ENCODE peak calls at places on chromosomes 12 and 14, in five cellular contexts. M is GM23248, J is fibroblast of lung, N is astrocyte, K is MM.1S. D is an unnamed sample.

GRCh38 chr12:48998497-48999353 is 450 bp downstream of the DDN start:
- DNase-seq in N (no peak), M (peak), J (no peak), K (peak), D (peak)

GRCh38 chr14:70697681-70698080 is 56.0 kb downstream of the TTC9 start:
- DNase-seq in K (no peak), M (peak), J (no peak), N (no peak), D (peak)

GRCh38 chr14:77489051-77489450 is 9.6 kb downstream of the ISM2 start:
- DNase-seq in N (no peak), J (no peak), M (no peak), K (no peak), D (no peak)

GRCh38 chr12:3697311-3697870 is 55.5 kb downstream of the CRACR2A start:
- DNase-seq in N (no peak), K (no peak), M (peak), J (peak), D (no peak)

GRCh38 chr14:76908834-76909233 is 82.6 kb downstream of the LRRC74A start:
- DNase-seq in N (no peak), J (no peak), M (no peak), K (peak), D (no peak)

GRCh38 chr12:32270818-32271710 is 128.3 kb upstream of the FGD4 start:
- DNase-seq in N (peak), M (peak), K (no peak), J (peak), D (peak)

GRCh38 chr12:124387510-124387855 is 92.6 kb downstream of the RFLNA start:
- DNase-seq in K (no peak), J (no peak), M (peak), N (no peak), D (no peak)

GRCh38 chr12:54126696-54127537 is 61.9 kb downstream of the SMUG1 start:
- DNase-seq in K (no peak), J (no peak), M (peak), N (no peak), D (no peak)

GRCh38 chr12:80861636-80862378 is 75.9 kb downstream of the LIN7A start:
- DNase-seq in J (peak), N (peak), M (peak), K (no peak), D (no peak)

GRCh38 chr12:52121848-52122838 is 42.6 kb downstream of the SMIM41 start:
- DNase-seq in M (peak), J (peak), K (peak), N (no peak), D (peak)

GRCh38 chr12:14256555-14257169 is 108.8 kb upstream of the ATF7IP start:
- DNase-seq in M (peak), K (peak), N (peak), J (peak), D (peak)

GRCh38 chr12:89160716-89161123 is 191.6 kb downstream of the DUSP6 start:
- DNase-seq in M (peak), J (peak), N (peak), K (no peak), D (peak)

GRCh38 chr12:81206425-81206824 is 128.5 kb downstream of the ACSS3 start:
- DNase-seq in M (no peak), J (no peak), K (no peak), N (no peak), D (no peak)

GRCh38 chr12:132345555-132346200 is 16.3 kb upstream of the GALNT9 start:
- DNase-seq in K (no peak), N (no peak), M (no peak), J (no peak), D (no peak)

GRCh38 chr12:101746661-101747060 is 7.4 kb upstream of the SYCP3 start:
- DNase-seq in M (no peak), K (no peak), N (no peak), J (no peak), D (no peak)

GRCh38 chr14:96260341-96260821 is 4.4 kb downstream of the BDKRB1 start:
- DNase-seq in M (peak), N (peak), K (no peak), J (peak), D (peak)

GRCh38 chr14:102829106-102829505 is 51.9 kb downstream of the TRAF3 start:
- DNase-seq in K (no peak), N (no peak), M (no peak), J (peak), D (no peak)

GRCh38 chr12:24845615-24846014 is 103.3 kb downstream of the BCAT1 start:
- DNase-seq in M (peak), N (no peak), J (no peak), K (no peak), D (no peak)

GRCh38 chr14:51079489-51079888 is 15.4 kb downstream of the TRIM9 start:
- DNase-seq in M (no peak), K (no peak), J (no peak), N (no peak), D (no peak)

GRCh38 chr12:112599871-112600270 is 181.1 kb downstream of the PTPN11 start:
- DNase-seq in J (no peak), M (peak), N (no peak), K (no peak), D (peak)

DNA sequence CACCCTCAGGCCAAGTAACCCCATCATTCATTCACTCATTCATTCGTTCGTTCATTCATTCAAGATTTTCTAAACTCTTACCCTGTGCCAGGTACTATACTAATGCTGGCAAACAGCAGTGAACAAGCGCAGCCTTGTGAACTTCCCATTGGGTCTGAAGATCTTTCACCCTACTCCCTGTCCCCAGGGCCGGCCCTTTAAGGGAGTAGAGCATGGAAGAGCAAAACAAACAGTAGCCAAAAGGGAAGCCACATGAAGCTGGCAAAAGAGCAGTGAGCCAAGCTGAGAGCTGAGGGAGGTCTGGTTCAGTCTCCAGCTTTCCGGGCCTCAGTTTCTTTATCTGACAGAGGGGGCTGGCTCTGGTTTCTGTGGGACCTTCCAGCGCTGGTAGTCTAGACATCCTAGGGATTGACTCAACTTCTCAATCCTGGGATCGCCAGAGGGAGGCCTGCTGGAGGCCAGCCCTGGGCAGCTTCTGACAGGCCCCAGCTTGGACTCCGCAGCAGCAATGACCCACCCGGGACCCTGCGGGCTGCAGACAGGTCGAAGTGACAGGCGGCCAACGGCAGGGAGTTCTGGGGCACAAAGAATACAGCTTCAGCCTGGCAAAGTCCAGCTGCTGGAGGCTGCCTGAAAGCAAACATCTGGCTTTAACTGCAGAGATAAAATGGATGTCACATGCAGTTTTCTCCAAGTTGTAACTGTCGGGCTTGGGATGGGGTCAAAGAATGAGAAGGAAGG is 27.1 kb downstream of the ACTN1 start:
- DNase-seq in N (no peak), K (no peak), J (no peak), M (no peak), D (no peak)
- H3K9ac ChIP-seq in N (peak), K (no peak), J (peak), M (peak), D (peak)

DNA sequence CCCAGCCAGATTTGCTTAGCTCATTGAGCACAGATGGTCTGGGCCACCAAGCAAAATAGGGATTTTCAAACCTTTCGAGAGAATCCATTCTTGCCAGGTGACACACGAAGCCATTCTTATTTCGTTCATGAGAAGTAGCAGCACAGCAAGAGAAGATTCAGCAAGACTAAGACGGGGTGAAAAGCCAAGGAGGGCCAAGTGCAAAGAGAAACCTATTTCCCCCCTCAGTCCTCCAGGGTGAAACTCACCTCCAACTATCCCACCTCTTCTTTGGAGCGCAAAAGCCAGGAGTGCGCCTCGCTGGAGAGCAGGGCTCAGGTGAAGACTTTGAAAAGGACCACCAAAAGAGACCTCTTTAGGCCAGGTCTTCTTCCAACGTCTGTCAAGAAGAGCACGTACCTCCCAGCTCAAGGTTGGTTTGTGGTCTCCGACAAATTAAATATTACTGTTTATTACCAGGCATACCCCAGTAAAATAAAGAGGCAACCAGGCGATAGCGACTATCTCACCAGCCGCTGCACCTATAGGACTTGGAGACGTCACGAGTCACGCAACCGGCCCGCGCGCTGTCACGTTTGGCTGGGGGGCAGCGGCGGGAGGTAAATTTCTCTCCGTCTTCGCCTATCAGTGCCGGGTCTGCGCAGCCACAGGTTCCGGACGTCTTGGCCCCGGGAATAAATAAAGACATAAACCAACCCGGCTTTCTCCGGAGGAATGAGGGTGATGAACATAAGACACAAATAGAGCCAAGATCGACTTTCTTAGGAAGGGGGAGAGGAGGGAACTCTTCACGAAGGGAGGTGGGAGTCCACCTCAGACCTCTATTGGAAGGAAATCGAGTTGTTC is 1.8 kb upstream of the TBX5 start:
- DNase-seq in J (no peak), K (no peak), N (no peak), M (peak), D (no peak)
- H3K4me3 ChIP-seq in J (peak), K (no peak), N (no peak), M (peak), D (no peak)

GRCh38 chr14:52296378-52296777 is 17.7 kb upstream of the PTGER2 start:
- DNase-seq in K (no peak), M (no peak), N (no peak), J (no peak), D (no peak)
- H2AFZ ChIP-seq in K (no peak), M (no peak), N (no peak), J (no peak), D (no peak)

GRCh38 chr12:7092986-7093460 is 778 bp upstream of the C1R start:
- DNase-seq in M (no peak), N (no peak), K (no peak), J (no peak), D (no peak)
- H3K9ac ChIP-seq in M (peak), N (no peak), K (no peak), J (no peak), D (no peak)

GRCh38 chr12:47811581-47812484 is 7.9 kb downstream of the HDAC7 start:
- DNase-seq in N (peak), M (peak), K (no peak), J (peak), D (no peak)
- H3K4me3 ChIP-seq in N (no peak), M (peak), K (peak), J (no peak), D (no peak)

DNA sequence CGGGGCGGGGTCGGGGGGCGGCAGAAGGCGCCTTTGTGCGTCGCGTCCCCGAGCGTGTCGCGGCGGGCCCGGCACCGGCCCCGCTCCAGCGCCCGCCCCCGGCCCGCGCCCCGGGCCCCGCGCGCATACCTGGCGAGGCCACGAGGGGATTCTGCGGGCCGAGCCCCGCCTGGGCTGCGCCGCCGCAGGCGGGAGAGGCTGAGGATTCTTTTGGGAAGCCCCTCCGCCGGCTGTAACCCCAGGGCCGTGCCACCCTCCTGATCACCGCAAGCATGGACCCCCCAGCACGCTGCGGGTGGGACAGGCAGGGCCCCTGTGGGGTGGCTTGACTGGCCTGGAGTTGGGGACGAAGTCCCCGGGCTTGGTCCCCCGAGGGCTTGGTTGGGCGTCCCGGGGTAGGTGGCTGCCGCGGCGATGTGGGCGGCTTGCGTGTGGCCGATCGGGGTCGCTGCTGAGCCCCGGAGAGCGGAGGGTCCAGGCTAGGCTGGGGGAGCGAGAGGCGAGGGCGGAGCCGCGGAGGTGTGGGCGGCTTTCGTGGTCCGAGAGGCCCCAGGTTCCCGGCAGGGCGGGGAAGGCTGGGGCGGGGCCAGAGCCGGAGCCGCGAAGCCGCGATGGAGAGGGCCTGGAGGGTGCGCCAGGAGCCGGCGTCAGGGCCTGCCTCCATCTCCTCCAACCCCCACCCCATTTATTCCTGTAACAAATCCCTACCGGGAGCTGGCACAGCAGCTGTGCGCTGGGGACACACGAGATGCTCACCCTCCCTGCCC is 28.4 kb upstream of the GPR132 start:
- DNase-seq in M (peak), J (peak), N (peak), K (no peak), D (peak)
- H2AFZ ChIP-seq in M (peak), J (peak), N (peak), K (no peak), D (peak)